ENCODE peak calls at places on chromosomes 4 and X, in four cellular contexts. One of them, this sample, is unnamed.

GRCh38 chr4:7595883-7596535 is 161.3 kb upstream of the PSAPL1 start:
- DNase-seq in T-helper 1 cell: no peak
- DNase-seq in psoas muscle: no peak
- DNase-seq in GM06990: no peak
- DNase-seq in this sample: no peak

GRCh38 chr4:90113881-90114457 is 13.2 kb upstream of the CCSER1 start:
- DNase-seq in T-helper 1 cell: no peak
- DNase-seq in psoas muscle: no peak
- DNase-seq in GM06990: no peak
- DNase-seq in this sample: no peak

GRCh38 chr4:151259752-151260151 is 17.2 kb upstream of the PRSS48 start:
- DNase-seq in T-helper 1 cell: no peak
- DNase-seq in psoas muscle: no peak
- DNase-seq in GM06990: no peak
- DNase-seq in this sample: no peak

GRCh38 chrX:24242649-24243556 is 71.0 kb downstream of the SUPT20HL2 start:
- DNase-seq in T-helper 1 cell: no peak
- DNase-seq in psoas muscle: peak; percentile 54
- DNase-seq in GM06990: peak; percentile 48
- DNase-seq in this sample: peak; percentile 72

GRCh38 chrX:100928660-100929613 is at the start of gene XKRX:
- DNase-seq in T-helper 1 cell: no peak
- DNase-seq in psoas muscle: peak; percentile 31
- DNase-seq in GM06990: peak; percentile 47
- DNase-seq in this sample: no peak

GRCh38 chr4:47567511-47567910 is 82.4 kb downstream of the ATP10D start:
- DNase-seq in T-helper 1 cell: no peak
- DNase-seq in psoas muscle: no peak
- DNase-seq in GM06990: no peak
- DNase-seq in this sample: no peak

GRCh38 chr4:124321370-124321769 is 391.2 kb downstream of the ANKRD50 start:
- DNase-seq in T-helper 1 cell: no peak
- DNase-seq in psoas muscle: no peak
- DNase-seq in GM06990: no peak
- DNase-seq in this sample: no peak

GRCh38 chr4:54581807-54582206 is 76.0 kb upstream of the KIT start:
- DNase-seq in T-helper 1 cell: no peak
- DNase-seq in psoas muscle: no peak
- DNase-seq in GM06990: no peak
- DNase-seq in this sample: no peak

GRCh38 chr4:87543835-87544461 is 14.8 kb upstream of the SPARCL1 start:
- DNase-seq in T-helper 1 cell: no peak
- DNase-seq in psoas muscle: no peak
- DNase-seq in GM06990: no peak
- DNase-seq in this sample: no peak

GRCh38 chr4:98248984-98249383 is 12.2 kb upstream of the RAP1GDS1 start:
- DNase-seq in T-helper 1 cell: no peak
- DNase-seq in psoas muscle: no peak
- DNase-seq in GM06990: no peak
- DNase-seq in this sample: no peak

GRCh38 chr4:79255793-79256192 is 70.1 kb downstream of the NAA11 start:
- DNase-seq in T-helper 1 cell: no peak
- DNase-seq in psoas muscle: no peak
- DNase-seq in GM06990: no peak
- DNase-seq in this sample: no peak

GRCh38 chrX:17521871-17522693 is 147.1 kb downstream of the NHS start:
- DNase-seq in T-helper 1 cell: no peak
- DNase-seq in psoas muscle: no peak
- DNase-seq in GM06990: no peak
- DNase-seq in this sample: no peak

GRCh38 chr4:7166981-7167700 is 25.2 kb upstream of the SORCS2 start:
- DNase-seq in T-helper 1 cell: no peak
- DNase-seq in psoas muscle: no peak
- DNase-seq in GM06990: no peak
- DNase-seq in this sample: peak; percentile 55

GRCh38 chrX:134174859-134175258 is 62.1 kb upstream of the CCDC160 start:
- DNase-seq in T-helper 1 cell: no peak
- DNase-seq in psoas muscle: no peak
- DNase-seq in GM06990: no peak
- DNase-seq in this sample: no peak

GRCh38 chrX:123173833-123174232 is 10.2 kb upstream of the GRIA3 start:
- DNase-seq in T-helper 1 cell: no peak
- DNase-seq in psoas muscle: no peak
- DNase-seq in GM06990: no peak
- DNase-seq in this sample: no peak

GRCh38 chrX:75230296-75230695 is 43.6 kb upstream of the UPRT start:
- DNase-seq in T-helper 1 cell: no peak
- DNase-seq in psoas muscle: no peak
- DNase-seq in GM06990: no peak
- DNase-seq in this sample: no peak

GRCh38 chrX:77342028-77342427 is 105.2 kb upstream of the FGF16 start:
- DNase-seq in T-helper 1 cell: no peak
- DNase-seq in psoas muscle: no peak
- DNase-seq in GM06990: no peak
- DNase-seq in this sample: no peak

GRCh38 chrX:14528629-14529287 is 578 bp upstream of the GLRA2 start:
- DNase-seq in T-helper 1 cell: peak; percentile 27
- DNase-seq in psoas muscle: peak; percentile 11
- DNase-seq in GM06990: peak; percentile 14
- DNase-seq in this sample: peak; percentile 68

GRCh38 chr4:73539386-73539785 is 57.8 kb downstream of the AFM start:
- DNase-seq in T-helper 1 cell: no peak
- DNase-seq in psoas muscle: no peak
- DNase-seq in GM06990: no peak
- DNase-seq in this sample: no peak

GRCh38 chr4:137510866-137511265 is 21.4 kb downstream of the PCDH18 start:
- DNase-seq in T-helper 1 cell: no peak
- DNase-seq in psoas muscle: no peak
- DNase-seq in GM06990: no peak
- DNase-seq in this sample: no peak

GRCh38 chr4:121656269-121656641 is 40.5 kb downstream of the ANXA5 start:
- DNase-seq in T-helper 1 cell: no peak
- DNase-seq in psoas muscle: peak; percentile 31
- DNase-seq in GM06990: no peak
- DNase-seq in this sample: peak; percentile 62

GRCh38 chrX:129540725-129541184 is 696 bp downstream of the OCRL start:
- DNase-seq in T-helper 1 cell: no peak
- DNase-seq in psoas muscle: peak; percentile 15
- DNase-seq in GM06990: peak; percentile 22
- DNase-seq in this sample: no peak

GRCh38 chrX:41265615-41266014 is 68.3 kb upstream of the DDX3X start:
- DNase-seq in T-helper 1 cell: peak; percentile 39
- DNase-seq in psoas muscle: no peak
- DNase-seq in GM06990: no peak
- DNase-seq in this sample: no peak

GRCh38 chr4:3462321-3462789 is 751 bp upstream of the DOK7 start:
- DNase-seq in T-helper 1 cell: no peak
- DNase-seq in psoas muscle: peak; percentile 23
- DNase-seq in GM06990: no peak
- DNase-seq in this sample: no peak

GRCh38 chr4:53089940-53090729 is 228.0 kb downstream of the RASL11B start:
- DNase-seq in T-helper 1 cell: no peak
- DNase-seq in psoas muscle: no peak
- DNase-seq in GM06990: no peak
- DNase-seq in this sample: no peak

GRCh38 chr4:142715727-142716126 is 130.4 kb downstream of the INPP4B start:
- DNase-seq in T-helper 1 cell: no peak
- DNase-seq in psoas muscle: no peak
- DNase-seq in GM06990: no peak
- DNase-seq in this sample: no peak

GRCh38 chrX:54937416-54937815 is 16.8 kb downstream of the TRO start:
- DNase-seq in T-helper 1 cell: no peak
- DNase-seq in psoas muscle: no peak
- DNase-seq in GM06990: no peak
- DNase-seq in this sample: no peak

GRCh38 chr4:169229571-169230028 is 41.2 kb downstream of the SH3RF1 start:
- DNase-seq in T-helper 1 cell: no peak
- DNase-seq in psoas muscle: no peak
- DNase-seq in GM06990: no peak
- DNase-seq in this sample: no peak

GRCh38 chr4:152831416-152831815 is 51.7 kb downstream of the ARFIP1 start:
- DNase-seq in T-helper 1 cell: no peak
- DNase-seq in psoas muscle: no peak
- DNase-seq in GM06990: no peak
- DNase-seq in this sample: no peak

GRCh38 chr4:59457576-59457975 is 1742.5 kb upstream of the ADGRL3 start:
- DNase-seq in T-helper 1 cell: no peak
- DNase-seq in psoas muscle: no peak
- DNase-seq in GM06990: no peak
- DNase-seq in this sample: no peak

GRCh38 chr4:91089194-91089593 is 962.0 kb downstream of the CCSER1 start:
- DNase-seq in T-helper 1 cell: no peak
- DNase-seq in psoas muscle: no peak
- DNase-seq in GM06990: no peak
- DNase-seq in this sample: no peak

GRCh38 chr4:39614487-39615162 is 24.0 kb downstream of the SMIM14 start:
- DNase-seq in T-helper 1 cell: no peak
- DNase-seq in psoas muscle: no peak
- DNase-seq in GM06990: no peak
- DNase-seq in this sample: no peak

GRCh38 chr4:163462556-163462955 is 11.0 kb downstream of the TKTL2 start:
- DNase-seq in T-helper 1 cell: no peak
- DNase-seq in psoas muscle: no peak
- DNase-seq in GM06990: no peak
- DNase-seq in this sample: no peak

This sample was measured in sciatic nerve.